ENCODE peak calls at places on chromosomes 12 and 14, in four cellular contexts. X is A549, T is lower leg skin, Q is transverse colon. B is an unnamed sample.

GRCh38 chr12:107091381-107091780 is 2.0 kb downstream of the CRY1 start:
- DNase-seq in T (no peak), X (no peak), Q (no peak), B (no peak)

GRCh38 chr14:30108975-30109700 is 181.5 kb upstream of the PRKD1 start:
- DNase-seq in T (no peak), X (no peak), Q (no peak), B (no peak)

GRCh38 chr12:32535260-32535999 is 136.1 kb downstream of the FGD4 start:
- DNase-seq in Q (peak), X (peak), T (peak), B (no peak)

GRCh38 chr12:21657336-21658077 is at the start of gene LDHB:
- DNase-seq in Q (peak), X (peak), T (peak), B (peak)

GRCh38 chr12:122894173-122895121 is 1.5 kb downstream of the VPS37B start:
- DNase-seq in X (no peak), Q (peak), T (no peak), B (no peak)

GRCh38 chr12:1391722-1392121 is 202.7 kb downstream of the FBXL14 start:
- DNase-seq in T (no peak), Q (no peak), X (no peak), B (no peak)

GRCh38 chr14:77615231-77616132 is 955 bp downstream of the SPTLC2 start:
- DNase-seq in T (no peak), X (no peak), Q (peak), B (no peak)

GRCh38 chr12:95532851-95533250 is 18.4 kb downstream of the USP44 start:
- DNase-seq in T (no peak), X (no peak), Q (no peak), B (no peak)

GRCh38 chr12:85872497-85873091 is 1.5 kb upstream of the NTS start:
- DNase-seq in Q (no peak), X (peak), T (no peak), B (no peak)

GRCh38 chr14:60723218-60724079 is 702 bp downstream of the SIX4 start:
- DNase-seq in T (peak), X (peak), Q (peak), B (peak)

GRCh38 chr12:6384499-6385436 is 806 bp downstream of the LTBR start:
- DNase-seq in X (no peak), Q (peak), T (peak), B (no peak)

GRCh38 chr12:59115526-59115925 is 195.2 kb upstream of the LRIG3 start:
- DNase-seq in Q (no peak), T (no peak), X (no peak), B (no peak)

GRCh38 chr14:65333926-65334687 is 78.4 kb upstream of the FUT8 start:
- DNase-seq in T (peak), Q (peak), X (no peak), B (no peak)

GRCh38 chr12:27841392-27841882 is 61.4 kb upstream of the MANSC4 start:
- DNase-seq in Q (no peak), X (no peak), T (no peak), B (no peak)

GRCh38 chr12:64418209-64418608 is 14.0 kb downstream of the XPOT start:
- DNase-seq in Q (no peak), X (no peak), T (no peak), B (no peak)

GRCh38 chr14:26761532-26761931 is 163.7 kb upstream of the NOVA1 start:
- DNase-seq in X (no peak), Q (no peak), T (no peak), B (no peak)

GRCh38 chr12:98911396-98911795 is 266.3 kb downstream of the APAF1 start:
- DNase-seq in Q (no peak), T (no peak), X (no peak), B (no peak)

GRCh38 chr14:103239751-103240150 is 94.3 kb upstream of the EIF5 start:
- DNase-seq in T (peak), X (no peak), Q (no peak), B (no peak)

GRCh38 chr12:112782921-112783320 is 8.6 kb upstream of the RPH3A start:
- DNase-seq in T (no peak), X (no peak), Q (no peak), B (no peak)

GRCh38 chr12:53300187-53300586 is 692 bp downstream of the MYG1 start:
- DNase-seq in X (no peak), T (no peak), Q (no peak), B (no peak)

GRCh38 chr14:96037891-96038557 is 1.1 kb upstream of the C14orf132 start:
- DNase-seq in T (peak), X (peak), Q (peak), B (no peak)

GRCh38 chr14:76135722-76136121 is 16.0 kb upstream of the GPATCH2L start:
- DNase-seq in X (no peak), T (peak), Q (no peak), B (no peak)

GRCh38 chr14:52918486-52918885 is 32.4 kb downstream of the FERMT2 start:
- DNase-seq in Q (no peak), T (no peak), X (no peak), B (peak)

GRCh38 chr14:98182385-98183055 is 1089.5 kb downstream of the BCL11B start:
- DNase-seq in T (no peak), Q (no peak), X (no peak), B (no peak)

GRCh38 chr14:58275527-58276190 is 22.7 kb upstream of the ARID4A start:
- DNase-seq in T (no peak), Q (no peak), X (no peak), B (no peak)

GRCh38 chr12:116604883-116605641 is 45.9 kb downstream of the MAP1LC3B2 start:
- DNase-seq in Q (no peak), X (no peak), T (peak), B (no peak)

GRCh38 chr14:79378020-79378419 is 833.3 kb downstream of the DIO2 start:
- DNase-seq in X (no peak), T (no peak), Q (no peak), B (no peak)

GRCh38 chr12:96034631-96035282 is 630 bp downstream of the LTA4H start:
- DNase-seq in X (peak), T (no peak), Q (peak), B (no peak)

GRCh38 chr14:27739657-27740156 is 1026.9 kb upstream of the FOXG1 start:
- DNase-seq in Q (no peak), X (no peak), T (no peak), B (no peak)

GRCh38 chr12:727321-727720 is 25.1 kb upstream of the WNK1 start:
- DNase-seq in T (no peak), Q (no peak), X (no peak), B (no peak)

DNA sequence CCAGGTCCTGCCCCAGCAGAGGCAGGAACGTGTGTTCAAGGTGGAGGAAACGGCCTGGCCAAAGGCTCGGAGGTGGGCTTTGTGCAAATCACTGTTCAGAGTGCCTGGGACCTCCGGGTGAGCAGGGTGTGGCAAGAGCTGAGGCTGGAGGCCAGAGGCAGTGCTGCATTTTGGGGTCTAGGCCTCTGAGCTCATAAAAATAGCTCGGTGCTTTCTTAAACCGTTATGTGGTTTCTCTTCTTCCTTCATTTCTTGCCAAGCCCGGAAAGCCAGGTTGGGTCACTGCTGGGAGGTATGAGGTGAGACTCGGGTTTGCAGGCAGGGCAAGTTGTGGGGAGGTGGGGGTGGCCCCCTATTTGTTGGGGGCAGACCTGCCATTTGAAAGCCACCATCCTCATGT is 178.8 kb upstream of the MYL2 start:
- DNase-seq in X (no peak), Q (no peak), T (no peak), B (no peak)
- TF ChIP-seq POLR2A in X (no peak), Q (no peak), T (no peak), B (peak)

GRCh38 chr14:68789002-68789797 is 3.7 kb downstream of the ZFP36L1 start:
- DNase-seq in X (peak), Q (peak), T (peak), B (no peak)
- TF ChIP-seq POLR2A in X (no peak), Q (peak), T (no peak), B (peak)

DNA sequence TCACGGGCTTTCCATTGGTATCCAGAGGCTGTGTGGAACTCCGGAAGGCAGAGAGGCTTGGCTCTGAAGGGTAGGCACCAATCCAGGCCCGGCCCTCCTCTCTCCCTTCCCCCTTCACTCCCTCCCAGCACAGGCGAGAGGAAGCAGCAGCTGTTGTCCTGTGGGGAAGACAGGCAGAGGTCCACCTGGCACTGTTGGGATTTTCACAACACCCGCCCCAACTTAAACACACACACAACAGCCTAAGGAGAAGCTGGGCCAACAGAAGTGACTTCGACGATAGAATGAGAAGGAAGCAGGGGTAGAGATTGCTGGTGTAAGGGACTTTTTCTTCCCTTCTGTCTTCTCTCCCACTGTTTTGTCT is 3.1 kb upstream of the RNASE7 start:
- DNase-seq in T (peak), X (no peak), Q (peak), B (no peak)
- TF ChIP-seq POLR2A in T (no peak), X (no peak), Q (peak), B (no peak)

GRCh38 chr12:48716168-48716492 is 377 bp downstream of the CCNT1 start:
- DNase-seq in Q (no peak), X (no peak), T (no peak), B (no peak)

GRCh38 chr12:48712209-48712608 is 4.3 kb downstream of the CCNT1 start:
- DNase-seq in X (no peak), Q (no peak), T (no peak), B (no peak)

GRCh38 chr12:48716493-48717251 is at the start of gene CCNT1:
- DNase-seq in X (peak), Q (peak), T (peak), B (peak)

DNA sequence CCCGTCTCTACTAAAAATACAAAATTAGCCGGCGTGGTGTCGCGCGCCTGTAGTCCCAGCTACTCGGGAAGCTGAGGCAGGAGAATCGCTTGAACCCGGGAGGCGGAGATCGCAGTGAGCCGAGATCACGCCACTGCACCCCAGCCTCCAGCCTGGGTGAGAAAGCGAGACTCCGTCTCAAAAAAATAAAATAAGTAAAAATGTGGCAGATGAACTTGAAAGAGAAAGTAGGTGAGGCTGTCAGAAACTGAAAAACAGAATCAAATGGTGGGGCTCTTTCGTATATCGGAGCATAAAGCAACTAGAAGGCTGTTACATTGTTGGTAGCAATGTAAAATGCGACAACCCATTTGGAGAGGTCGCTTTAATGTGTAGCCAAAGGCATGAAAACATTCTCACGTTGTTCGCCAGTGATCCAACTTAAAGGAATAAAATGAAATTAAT is 767 bp upstream of the CCNT1 start:
- DNase-seq in T (no peak), X (no peak), Q (no peak), B (no peak)
- TF ChIP-seq POLR2A in T (no peak), X (no peak), Q (no peak), B (no peak)

DNA sequence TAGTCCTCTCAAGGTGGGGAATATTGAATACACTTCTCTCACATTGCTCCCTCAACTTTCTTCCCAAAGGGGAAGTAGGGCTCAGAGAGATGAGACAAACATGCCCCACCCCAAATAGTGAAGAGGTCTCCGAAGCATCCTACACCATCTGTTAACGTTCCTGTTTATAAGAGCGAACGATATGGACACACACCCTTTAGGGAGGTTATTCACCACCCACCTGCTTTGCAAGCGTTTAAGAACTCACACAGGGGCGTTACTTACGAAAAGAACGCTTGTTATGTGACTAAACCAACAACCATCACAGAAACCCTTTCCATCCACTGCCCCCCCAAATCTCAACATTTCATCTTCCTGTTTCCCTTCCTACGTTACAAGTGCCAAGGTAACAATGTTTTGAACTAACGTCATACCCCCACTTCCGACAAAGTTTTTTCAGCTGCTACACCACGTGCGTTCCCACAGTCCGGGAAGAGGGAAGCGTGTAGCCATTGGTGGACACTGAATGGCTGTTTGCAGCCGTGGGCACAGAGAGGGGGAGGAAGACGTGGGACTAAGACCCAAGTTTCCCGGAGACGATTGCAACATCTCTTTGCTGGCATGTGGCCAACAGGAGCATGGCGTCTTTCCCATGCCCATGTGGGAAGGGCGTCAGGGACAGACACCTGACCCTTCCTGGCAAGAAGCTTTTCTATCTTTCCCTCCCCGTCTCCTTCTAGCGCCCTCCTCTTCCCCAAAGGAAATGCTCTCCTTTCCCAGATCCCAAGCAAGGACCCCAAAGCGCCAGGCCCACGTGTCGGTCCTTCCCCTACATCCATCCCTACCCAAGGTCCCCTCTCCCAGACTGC is 1.2 kb downstream of the YBX3 start:
- DNase-seq in Q (peak), T (peak), X (peak), B (peak)
- TF ChIP-seq POLR2A in Q (peak), T (no peak), X (peak), B (no peak)

DNA sequence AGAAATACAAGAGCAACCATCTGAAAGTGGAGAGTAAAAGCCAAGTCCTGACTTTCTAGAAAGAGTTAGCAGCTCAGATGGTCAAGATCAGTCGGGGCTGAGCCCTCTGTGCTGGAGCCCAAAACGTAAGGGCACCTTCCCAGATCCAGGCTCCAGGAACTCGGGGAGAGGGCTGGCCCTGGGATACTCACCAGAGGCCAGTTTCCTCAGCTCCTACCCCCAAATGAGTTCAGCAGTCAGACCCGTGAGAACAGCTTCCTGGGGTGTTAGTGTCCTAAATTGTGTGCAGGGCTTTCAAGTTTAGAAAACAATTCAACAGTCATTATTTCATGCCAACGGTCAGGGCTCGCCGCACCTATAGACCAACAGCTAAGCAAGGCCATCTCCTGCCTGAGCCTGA is 147.6 kb upstream of the FKBP4 start:
- DNase-seq in T (no peak), X (no peak), Q (peak), B (no peak)
- TF ChIP-seq POLR2A in T (no peak), X (no peak), Q (no peak), B (no peak)

GRCh38 chr14:105854600-105855245 is 328.3 kb downstream of the TMEM121 start:
- DNase-seq in T (peak), X (no peak), Q (peak), B (no peak)

GRCh38 chr14:105853907-105854599 is 327.7 kb downstream of the TMEM121 start:
- DNase-seq in Q (peak), T (peak), X (no peak), B (no peak)

GRCh38 chr14:105851716-105852377 is 325.5 kb downstream of the TMEM121 start:
- DNase-seq in X (no peak), Q (peak), T (no peak), B (no peak)

GRCh38 chr14:105852378-105853088 is 326.1 kb downstream of the TMEM121 start:
- DNase-seq in X (no peak), T (no peak), Q (peak), B (no peak)

DNA sequence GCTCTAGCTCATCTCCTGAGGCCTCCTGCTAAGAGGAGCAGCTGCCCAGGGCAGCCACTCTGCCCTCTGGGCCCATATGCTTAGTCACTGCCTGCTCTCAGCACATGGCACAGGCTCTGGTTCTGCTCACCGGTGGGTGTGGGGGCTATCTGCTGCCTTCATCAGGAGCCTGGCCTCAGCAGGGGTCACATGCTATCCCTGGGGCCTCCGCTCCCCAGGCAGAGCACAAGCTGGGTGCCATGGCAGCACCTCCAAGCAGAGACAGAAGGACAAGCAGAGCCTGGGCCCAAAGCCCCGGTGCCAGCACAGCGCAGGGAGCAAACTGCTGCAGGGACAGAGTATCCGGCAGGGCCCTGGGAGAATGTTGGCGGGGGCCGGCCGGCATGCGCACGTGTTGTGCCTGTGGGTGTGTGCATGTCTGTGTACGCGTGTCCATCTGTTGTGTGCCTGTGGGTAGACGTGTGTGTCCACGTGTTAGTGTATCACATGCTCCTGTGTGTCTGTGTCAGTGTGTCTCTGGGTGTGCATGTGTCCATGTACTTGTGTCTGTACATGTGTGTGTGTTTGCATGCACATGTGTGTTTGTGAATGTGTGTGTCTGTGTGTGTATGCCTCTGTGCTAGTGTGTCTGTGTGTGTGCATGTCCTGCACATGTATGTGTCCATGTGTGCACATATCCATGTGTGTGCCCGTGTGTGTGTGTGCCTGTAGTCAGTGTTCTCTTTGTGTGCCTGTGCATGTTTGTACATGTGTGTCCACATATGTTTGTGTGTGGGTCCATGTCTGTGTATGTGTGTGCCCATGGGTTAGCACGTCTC is 326.9 kb downstream of the TMEM121 start:
- DNase-seq in X (no peak), T (no peak), Q (peak), B (no peak)
- TF ChIP-seq POLR2A in X (no peak), T (no peak), Q (no peak), B (no peak)

GRCh38 chr14:105086833-105087307 is 21.6 kb upstream of the GPR132 start:
- DNase-seq in T (peak), X (peak), Q (peak), B (peak)

GRCh38 chr14:105088812-105089745 is 23.8 kb upstream of the GPR132 start:
- DNase-seq in T (no peak), X (no peak), Q (no peak), B (no peak)

GRCh38 chr14:105087963-105088811 is 23.0 kb upstream of the GPR132 start:
- DNase-seq in X (peak), T (peak), Q (peak), B (peak)

GRCh38 chr14:105085766-105086165 is 20.5 kb upstream of the GPR132 start:
- DNase-seq in Q (no peak), X (no peak), T (no peak), B (peak)

DNA sequence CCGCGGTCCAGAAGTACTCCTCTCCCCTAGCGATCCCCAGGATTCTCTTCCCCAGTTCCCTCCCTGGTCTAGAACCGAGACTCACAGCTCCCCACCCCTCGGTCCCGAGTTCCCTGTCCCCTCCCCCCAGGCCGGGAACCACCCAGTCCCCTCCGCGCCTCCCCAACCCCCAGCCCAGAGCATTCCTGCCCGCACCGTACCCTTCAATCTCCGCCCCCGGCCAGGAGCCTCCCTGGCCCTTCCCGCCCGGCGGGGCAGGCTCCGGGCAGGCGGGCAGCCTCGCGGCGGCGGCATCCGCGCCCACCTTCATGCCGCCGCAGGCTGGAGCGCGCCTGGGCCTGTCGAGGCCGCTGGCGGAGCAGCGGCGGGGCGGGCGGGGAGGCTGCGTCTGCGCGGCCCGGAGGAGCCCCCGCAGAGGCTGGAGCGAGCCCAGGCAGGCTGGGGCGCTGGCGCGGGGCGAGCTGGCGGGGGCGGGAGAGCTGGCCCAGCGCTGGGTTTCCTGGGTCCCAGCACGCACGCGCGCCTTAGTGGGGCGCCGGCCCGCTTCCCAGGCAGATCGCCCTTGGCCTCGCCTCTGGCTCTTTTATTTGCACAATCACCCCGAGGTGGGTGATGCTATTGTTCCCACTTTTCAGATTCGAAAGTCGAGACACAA is 22.2 kb upstream of the GPR132 start:
- DNase-seq in X (peak), T (no peak), Q (no peak), B (peak)
- TF ChIP-seq POLR2A in X (peak), T (no peak), Q (no peak), B (no peak)